ENCODE peak calls at places on chromosomes 3 and 15, in four cellular contexts. One of them, this sample, is unnamed.

GRCh38 chr3:165641569-165642310 is 195.5 kb downstream of the BCHE start:
- DNase-seq in WTC11: no peak
- DNase-seq in HEK293T: no peak
- DNase-seq in HCT116: no peak
- DNase-seq in this sample: no peak

GRCh38 chr3:122973893-122974615 is 53.5 kb downstream of the SEMA5B start:
- DNase-seq in WTC11: no peak
- DNase-seq in HEK293T: no peak
- DNase-seq in HCT116: no peak
- DNase-seq in this sample: no peak

GRCh38 chr3:120743556-120744195 is 1.1 kb downstream of the GTF2E1 start:
- DNase-seq in WTC11: no peak
- DNase-seq in HEK293T: no peak
- DNase-seq in HCT116: no peak
- DNase-seq in this sample: no peak

GRCh38 chr3:154121236-154122095 is at the start of gene ARHGEF26:
- DNase-seq in WTC11: peak
- DNase-seq in HEK293T: peak
- DNase-seq in HCT116: peak
- DNase-seq in this sample: no peak

GRCh38 chr15:33679065-33679464 is 289.2 kb upstream of the CHRM5 start:
- DNase-seq in WTC11: no peak
- DNase-seq in HEK293T: no peak
- DNase-seq in HCT116: no peak
- DNase-seq in this sample: no peak

GRCh38 chr3:172202797-172203196 is 163.4 kb downstream of the FNDC3B start:
- DNase-seq in WTC11: no peak
- DNase-seq in HEK293T: no peak
- DNase-seq in HCT116: no peak
- DNase-seq in this sample: no peak

GRCh38 chr3:50126287-50127211 is 28.6 kb upstream of the SEMA3F start:
- DNase-seq in WTC11: no peak
- DNase-seq in HEK293T: no peak
- DNase-seq in HCT116: no peak
- DNase-seq in this sample: no peak

GRCh38 chr15:35439291-35439690 is 106.7 kb downstream of the DPH6 start:
- DNase-seq in WTC11: no peak
- DNase-seq in HEK293T: no peak
- DNase-seq in HCT116: no peak
- DNase-seq in this sample: no peak

GRCh38 chr3:11949351-11949750 is 54.8 kb upstream of the SYN2 start:
- DNase-seq in WTC11: no peak
- DNase-seq in HEK293T: no peak
- DNase-seq in HCT116: no peak
- DNase-seq in this sample: no peak

GRCh38 chr3:33438284-33438668 is 1.9 kb downstream of the UBP1 start:
- DNase-seq in WTC11: no peak
- DNase-seq in HEK293T: no peak
- DNase-seq in HCT116: no peak
- DNase-seq in this sample: no peak
- TF ChIP-seq SP1 in WTC11: no peak
- TF ChIP-seq SP1 in HEK293T: no peak
- TF ChIP-seq SP1 in HCT116: peak
- TF ChIP-seq SP1 in this sample: no peak

DNA sequence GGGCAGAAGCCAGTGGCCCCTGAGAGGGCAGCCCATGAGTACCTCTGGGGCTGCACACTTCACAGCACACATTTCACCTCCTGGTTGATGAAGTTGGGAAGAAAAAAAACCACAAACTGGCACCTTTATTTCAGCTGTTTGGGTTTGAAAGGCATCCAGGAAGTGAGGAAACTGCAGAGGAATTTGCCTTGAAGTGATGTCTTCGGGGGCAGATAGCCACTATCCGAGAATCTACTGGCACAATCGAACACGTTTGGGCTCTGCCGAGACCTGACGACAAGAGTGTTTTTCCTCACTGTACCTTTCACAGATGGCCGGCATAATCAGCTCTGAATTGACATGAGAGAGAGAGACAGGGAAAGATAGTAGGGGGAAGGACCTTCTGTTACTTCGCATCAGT is 59.7 kb downstream of the LRIG1 start:
- DNase-seq in WTC11: no peak
- DNase-seq in HEK293T: no peak
- DNase-seq in HCT116: no peak
- DNase-seq in this sample: no peak
- TF ChIP-seq SP1 in WTC11: no peak
- TF ChIP-seq SP1 in HEK293T: no peak
- TF ChIP-seq SP1 in HCT116: no peak
- TF ChIP-seq SP1 in this sample: no peak

DNA sequence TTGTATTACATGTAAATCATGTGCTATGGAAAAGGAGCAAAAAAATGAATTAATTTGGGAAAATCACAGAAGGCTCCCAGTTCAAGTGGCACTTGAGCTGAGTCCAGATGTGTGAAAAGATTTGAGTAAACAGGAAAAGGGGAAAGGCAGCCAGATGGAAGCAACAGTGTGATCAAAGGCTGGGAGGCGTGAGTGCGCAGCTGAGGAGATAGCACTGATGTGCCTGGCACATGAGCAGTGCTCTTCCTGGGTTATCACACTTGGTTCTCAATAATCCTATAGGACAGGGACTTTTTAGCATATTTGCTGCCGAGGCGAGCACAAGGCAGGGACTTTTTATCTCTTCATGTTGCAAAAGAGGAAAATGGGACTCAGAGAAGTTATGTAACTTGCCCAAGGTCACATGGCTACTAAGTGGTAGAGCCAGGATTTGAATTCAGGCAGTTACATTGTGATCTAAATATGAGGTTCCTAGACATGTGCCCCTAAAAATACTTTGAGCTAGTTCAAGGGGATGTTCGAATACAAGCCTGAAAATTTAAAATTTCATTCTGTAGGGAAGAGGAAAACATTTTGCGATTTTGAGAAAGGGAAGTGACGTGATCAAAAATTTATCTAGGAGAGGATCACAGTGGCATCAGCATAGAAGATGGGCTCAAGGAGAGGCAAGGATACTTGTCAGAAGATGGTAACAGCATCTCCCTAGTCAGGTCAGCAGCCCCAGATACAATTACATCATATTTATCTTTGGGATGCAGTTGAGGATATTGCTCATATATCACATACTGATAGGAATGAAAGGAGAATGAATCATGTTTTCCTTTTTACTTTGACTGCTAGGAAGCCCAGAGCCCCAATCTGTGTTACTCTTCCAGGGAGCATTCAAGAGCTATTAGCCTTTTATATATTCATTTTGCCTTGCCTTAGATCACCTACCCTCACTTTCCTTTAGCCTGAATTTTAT is 39.8 kb downstream of the CORO2B start:
- DNase-seq in WTC11: no peak
- DNase-seq in HEK293T: no peak
- DNase-seq in HCT116: no peak
- DNase-seq in this sample: no peak
- TF ChIP-seq SP1 in WTC11: no peak
- TF ChIP-seq SP1 in HEK293T: no peak
- TF ChIP-seq SP1 in HCT116: no peak
- TF ChIP-seq SP1 in this sample: no peak

GRCh38 chr15:61314443-61314842 is 85.3 kb upstream of the RORA start:
- DNase-seq in WTC11: no peak
- DNase-seq in HEK293T: no peak
- DNase-seq in HCT116: no peak
- DNase-seq in this sample: no peak

GRCh38 chr15:61318276-61318675 is 89.2 kb upstream of the RORA start:
- DNase-seq in WTC11: no peak
- DNase-seq in HEK293T: no peak
- DNase-seq in HCT116: no peak
- DNase-seq in this sample: no peak

GRCh38 chr15:61318802-61319201 is 89.7 kb upstream of the RORA start:
- DNase-seq in WTC11: no peak
- DNase-seq in HEK293T: no peak
- DNase-seq in HCT116: no peak
- DNase-seq in this sample: no peak

GRCh38 chr15:61319892-61320291 is 90.8 kb upstream of the RORA start:
- DNase-seq in WTC11: no peak
- DNase-seq in HEK293T: no peak
- DNase-seq in HCT116: no peak
- DNase-seq in this sample: no peak

DNA sequence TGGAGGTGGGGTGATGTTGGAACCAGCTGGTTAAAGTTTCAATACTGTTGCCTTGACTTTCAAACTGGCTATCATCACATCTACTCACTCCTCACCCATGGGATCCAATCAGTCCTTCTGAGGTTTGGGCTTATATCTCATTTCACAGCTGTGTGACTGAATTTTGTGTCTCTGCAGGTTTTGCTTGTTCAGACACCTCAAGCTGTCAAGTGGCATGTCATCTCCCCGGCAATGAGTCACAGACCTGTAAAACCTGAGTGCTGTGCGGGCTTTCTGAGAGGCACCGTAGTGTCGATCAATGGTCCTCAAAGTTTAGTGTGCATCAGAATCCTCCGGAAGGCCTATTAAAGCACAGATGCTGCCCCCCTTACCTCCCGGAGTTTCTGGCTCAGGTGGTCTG is 86.4 kb upstream of the RORA start:
- DNase-seq in WTC11: no peak
- DNase-seq in HEK293T: no peak
- DNase-seq in HCT116: no peak
- DNase-seq in this sample: no peak
- TF ChIP-seq SP1 in WTC11: no peak
- TF ChIP-seq SP1 in HEK293T: no peak
- TF ChIP-seq SP1 in HCT116: no peak
- TF ChIP-seq SP1 in this sample: no peak

DNA sequence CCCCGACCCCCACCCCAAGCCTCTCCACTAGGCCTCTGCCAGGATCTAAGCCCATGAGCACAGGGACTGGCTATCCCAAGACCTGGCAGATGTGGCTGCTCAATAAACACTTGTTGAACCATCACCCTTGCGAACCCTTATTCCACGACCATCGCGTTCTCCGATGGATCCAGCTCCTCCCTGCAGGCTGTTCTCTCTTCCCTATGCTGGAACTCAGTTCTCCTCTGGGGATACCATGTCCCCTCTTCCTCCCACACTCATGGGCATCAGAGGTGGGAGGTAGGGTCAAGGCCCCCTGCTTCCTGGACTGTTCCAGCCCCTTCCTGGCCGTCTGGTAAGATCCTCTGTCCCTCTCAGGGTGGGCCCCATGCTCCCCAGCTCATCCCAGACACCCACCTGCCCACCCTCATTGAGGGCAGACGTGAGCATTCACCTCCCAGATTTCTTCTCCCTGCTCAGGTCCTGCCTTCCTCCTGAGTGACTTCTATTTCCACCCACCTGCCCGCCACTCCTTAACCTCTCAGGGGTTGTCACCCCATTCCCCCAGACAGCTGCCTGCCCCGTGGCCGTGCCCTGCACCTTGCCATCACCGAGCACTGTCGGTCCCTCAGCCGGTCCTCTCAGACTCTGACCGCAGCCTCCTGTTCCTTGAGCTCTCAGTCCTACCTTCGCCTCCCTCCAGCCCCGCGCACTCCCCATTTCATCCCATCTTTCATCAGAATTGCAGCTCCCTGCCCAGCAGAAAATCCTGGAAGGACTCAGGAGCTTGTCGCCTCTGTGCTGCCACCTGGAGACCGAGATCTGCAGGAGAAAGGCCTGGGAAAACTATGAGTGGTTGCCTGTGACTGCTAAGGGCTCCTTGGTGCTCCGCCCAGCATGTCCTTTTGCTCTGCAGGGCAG is 42.0 kb downstream of the PML start:
- DNase-seq in WTC11: peak
- DNase-seq in HEK293T: peak
- DNase-seq in HCT116: peak
- DNase-seq in this sample: no peak
- TF ChIP-seq SP1 in WTC11: no peak
- TF ChIP-seq SP1 in HEK293T: no peak
- TF ChIP-seq SP1 in HCT116: no peak
- TF ChIP-seq SP1 in this sample: no peak

GRCh38 chr3:192726386-192726785 is 955 bp downstream of the FGF12 start:
- DNase-seq in WTC11: no peak
- DNase-seq in HEK293T: no peak
- DNase-seq in HCT116: no peak
- DNase-seq in this sample: no peak
- TF ChIP-seq SP1 in WTC11: no peak
- TF ChIP-seq SP1 in HEK293T: no peak
- TF ChIP-seq SP1 in HCT116: no peak
- TF ChIP-seq SP1 in this sample: no peak

GRCh38 chr3:13299531-13300155 is 120.5 kb downstream of the NUP210 start:
- DNase-seq in WTC11: no peak
- DNase-seq in HEK293T: no peak
- DNase-seq in HCT116: no peak
- DNase-seq in this sample: no peak
- TF ChIP-seq SP1 in WTC11: no peak
- TF ChIP-seq SP1 in HEK293T: no peak
- TF ChIP-seq SP1 in HCT116: no peak
- TF ChIP-seq SP1 in this sample: no peak

GRCh38 chr15:48645558-48646330 is at the start of gene FBN1:
- DNase-seq in WTC11: peak
- DNase-seq in HEK293T: peak
- DNase-seq in HCT116: no peak
- DNase-seq in this sample: peak
- TF ChIP-seq SP1 in WTC11: no peak
- TF ChIP-seq SP1 in HEK293T: no peak
- TF ChIP-seq SP1 in HCT116: no peak
- TF ChIP-seq SP1 in this sample: no peak

GRCh38 chr3:73216310-73216709 is 154.9 kb downstream of the EBLN2 start:
- DNase-seq in WTC11: no peak
- DNase-seq in HEK293T: no peak
- DNase-seq in HCT116: no peak
- DNase-seq in this sample: no peak

GRCh38 chr3:73213906-73214305 is 152.4 kb downstream of the EBLN2 start:
- DNase-seq in WTC11: no peak
- DNase-seq in HEK293T: no peak
- DNase-seq in HCT116: no peak
- DNase-seq in this sample: no peak

GRCh38 chr3:73212683-73213082 is 151.2 kb downstream of the EBLN2 start:
- DNase-seq in WTC11: no peak
- DNase-seq in HEK293T: no peak
- DNase-seq in HCT116: no peak
- DNase-seq in this sample: no peak

GRCh38 chr3:73214846-73215245 is 153.4 kb downstream of the EBLN2 start:
- DNase-seq in WTC11: no peak
- DNase-seq in HEK293T: no peak
- DNase-seq in HCT116: no peak
- DNase-seq in this sample: no peak

DNA sequence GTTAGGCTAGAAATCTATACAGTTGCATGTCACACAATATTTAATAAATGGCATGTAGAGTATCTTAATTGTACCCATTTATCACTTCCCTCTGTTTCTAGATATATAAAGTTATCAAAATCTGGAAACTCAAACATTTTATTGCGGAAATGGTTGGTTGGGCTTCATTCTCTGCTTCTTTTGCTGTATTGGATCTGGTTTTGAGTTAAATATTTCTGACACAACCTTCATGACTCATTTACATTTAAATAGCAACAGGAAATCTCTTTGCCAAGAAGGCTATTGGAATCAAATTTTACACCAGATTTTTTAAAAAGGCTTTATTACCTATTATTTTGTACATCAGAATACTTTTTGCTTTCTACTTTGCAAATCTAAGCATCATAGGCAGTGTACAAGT is 153.8 kb downstream of the EBLN2 start:
- DNase-seq in WTC11: no peak
- DNase-seq in HEK293T: no peak
- DNase-seq in HCT116: no peak
- DNase-seq in this sample: no peak
- TF ChIP-seq SP1 in WTC11: no peak
- TF ChIP-seq SP1 in HEK293T: no peak
- TF ChIP-seq SP1 in HCT116: no peak
- TF ChIP-seq SP1 in this sample: no peak

GRCh38 chr15:70093070-70093469 is 4.6 kb downstream of the TLE3 start:
- DNase-seq in WTC11: no peak
- DNase-seq in HEK293T: no peak
- DNase-seq in HCT116: no peak
- DNase-seq in this sample: no peak
- TF ChIP-seq SP1 in WTC11: no peak
- TF ChIP-seq SP1 in HEK293T: no peak
- TF ChIP-seq SP1 in HCT116: no peak
- TF ChIP-seq SP1 in this sample: no peak